ENCODE peak calls at places on chromosomes 13 and 19, in four cellular contexts. B is vagina, V is colonic mucosa, S is heart right ventricle. P is an unnamed sample. For H3K4me1, H3K9me3 and H3K36me3, the result is how much of the 10 kb centered on the place peaks cover.

GRCh38 chr13:113618455-113618854 is 33.9 kb downstream of the TFDP1 start:
- DNase-seq in B (no peak), V (no peak), S (no peak), P (no peak)

GRCh38 chr13:43077446-43077845 is 54.1 kb downstream of the DNAJC15 start:
- DNase-seq in B (no peak), V (no peak), S (no peak), P (no peak)

GRCh38 chr19:15072930-15073647 is 8.9 kb upstream of the OR1I1 start:
- DNase-seq in B (no peak), V (no peak), S (no peak), P (no peak)

GRCh38 chr19:54017266-54017665 is 25.8 kb downstream of the CACNG6 start:
- DNase-seq in B (no peak), V (no peak), S (no peak), P (no peak)

GRCh38 chr13:26255717-26256277 is 1.9 kb downstream of the CDK8 start:
- DNase-seq in B (no peak), V (no peak), S (no peak), P (no peak)

GRCh38 chr13:38686635-38687245 is at the start of gene FREM2:
- DNase-seq in B (no peak), V (peak), S (no peak), P (no peak)

GRCh38 chr19:10424011-10424637 is 3.8 kb downstream of the PDE4A start:
- DNase-seq in B (no peak), V (peak), S (peak), P (peak)

GRCh38 chr13:45325806-45326205 is 15.2 kb downstream of the TPT1 start:
- DNase-seq in B (no peak), V (no peak), S (peak), P (peak)

GRCh38 chr19:40236366-40236765 is 9.9 kb upstream of the CCNP start:
- DNase-seq in B (no peak), V (no peak), S (no peak), P (no peak)

GRCh38 chr19:17755977-17756670 is 4.8 kb downstream of the FCHO1 start:
- DNase-seq in B (no peak), V (peak), S (peak), P (no peak)

GRCh38 chr13:31862828-31863227 is 123.5 kb downstream of the RXFP2 start:
- DNase-seq in B (no peak), V (no peak), S (no peak), P (no peak)

GRCh38 chr13:25881946-25882574 is 169.8 kb downstream of the SHISA2 start:
- DNase-seq in B (no peak), V (no peak), S (no peak), P (peak)

DNA sequence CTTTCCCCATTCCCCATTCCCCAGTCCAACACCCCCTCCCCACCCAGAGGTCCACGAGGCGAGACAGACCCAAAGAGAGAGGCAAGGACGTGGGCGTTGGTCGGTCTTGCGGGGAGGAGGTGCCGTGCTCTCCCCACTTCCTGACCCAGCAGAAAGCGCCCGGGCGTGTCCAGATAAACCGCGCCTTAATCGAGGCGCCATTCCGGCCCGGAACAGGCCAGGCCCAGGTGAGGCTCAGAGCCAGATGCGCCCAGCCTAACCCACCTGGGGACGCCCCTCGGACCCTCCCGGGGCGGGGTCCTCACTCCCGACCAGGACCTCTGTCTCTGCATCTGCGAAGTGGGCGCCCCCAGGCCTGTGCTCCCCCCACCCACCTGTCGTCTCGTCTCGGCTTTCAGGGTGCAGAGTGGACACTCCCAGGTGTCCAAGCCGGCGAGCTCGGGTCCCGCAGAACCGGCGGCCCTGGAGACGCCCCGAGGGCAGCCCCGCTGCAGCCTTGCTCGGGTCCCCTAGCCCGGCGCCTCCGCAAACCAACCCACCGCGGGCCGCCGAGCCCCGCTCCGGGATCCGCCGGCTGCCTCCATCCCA is 5.1 kb upstream of the ONECUT3 start:
- DNase-seq in B (no peak), V (peak), S (no peak), P (no peak)
- H3K4me1 ChIP-seq in B (under half), V (under half), S (under half), P (under half)

DNA sequence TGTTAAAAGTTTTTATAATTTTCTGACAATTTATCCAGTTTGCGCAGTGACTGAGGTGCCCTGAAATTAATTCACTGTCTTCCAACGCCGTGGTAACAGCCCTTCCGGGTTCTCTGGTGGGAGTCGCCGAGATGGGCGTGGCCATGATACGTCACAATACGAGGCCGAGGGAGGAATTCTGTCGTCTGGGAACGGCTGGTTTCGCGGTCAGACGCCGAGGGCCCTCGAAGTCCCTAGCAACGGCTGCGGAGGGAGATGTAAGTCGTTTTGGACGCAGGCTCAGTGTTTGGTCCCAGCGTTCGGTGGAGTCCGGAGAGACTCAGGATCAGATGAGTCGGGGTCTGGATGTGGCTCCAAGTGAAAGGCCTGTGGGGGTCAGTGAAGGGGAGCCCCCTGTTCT is 21.7 kb downstream of the ZNF613 start:
- DNase-seq in B (no peak), V (no peak), S (peak), P (no peak)
- H3K9me3 ChIP-seq in B (half or more), V (under half), S (half or more), P (under half)

GRCh38 chr13:28885191-28885590 is 65.1 kb downstream of the MTUS2 start:
- DNase-seq in B (no peak), V (no peak), S (no peak), P (no peak)
- H3K36me3 ChIP-seq in B (under half), V (under half), S (under half), P (under half)

GRCh38 chr13:41697578-41697977 is 240.2 kb downstream of the RGCC start:
- DNase-seq in B (no peak), V (no peak), S (no peak), P (no peak)

GRCh38 chr13:41706189-41706588 is 248.8 kb downstream of the RGCC start:
- DNase-seq in B (no peak), V (no peak), S (no peak), P (no peak)

GRCh38 chr13:41696163-41697003 is 239.0 kb downstream of the RGCC start:
- DNase-seq in B (no peak), V (no peak), S (no peak), P (peak)

GRCh38 chr13:41699759-41700158 is 242.4 kb downstream of the RGCC start:
- DNase-seq in B (no peak), V (no peak), S (no peak), P (no peak)

GRCh38 chr13:41700790-41701310 is 243.5 kb downstream of the RGCC start:
- DNase-seq in B (no peak), V (no peak), S (no peak), P (peak)
- H3K4me1 ChIP-seq in B (under half), V (under half), S (under half), P (under half)

GRCh38 chr19:36573020-36573947 is at the start of gene ZNF529:
- DNase-seq in B (peak), V (peak), S (peak), P (peak)
- H3K9me3 ChIP-seq in B (under half), V (under half), S (under half), P (under half)

DNA sequence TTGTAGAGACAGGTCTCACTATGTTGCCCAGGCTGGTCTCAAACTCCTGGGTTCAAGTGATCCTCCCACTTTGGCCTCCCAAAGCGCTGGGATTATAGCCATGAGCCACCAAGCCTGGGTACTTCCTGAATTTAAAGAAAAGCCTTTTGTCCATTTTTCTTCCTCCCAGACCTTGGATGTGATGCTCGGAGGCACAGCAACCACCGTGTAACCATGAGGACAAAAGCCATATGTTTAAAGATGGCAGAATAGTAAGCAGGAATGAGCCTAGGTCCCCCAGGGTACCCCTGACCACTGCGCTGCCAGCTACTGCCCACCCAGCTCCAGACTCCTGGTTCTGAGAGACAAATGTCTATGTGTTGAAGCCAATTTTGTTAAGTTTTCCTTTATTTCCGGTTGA is 31.1 kb downstream of the ZC3H4 start:
- DNase-seq in B (no peak), V (no peak), S (no peak), P (no peak)
- H3K36me3 ChIP-seq in B (half or more), V (under half), S (under half), P (half or more)